ENCODE peak calls at places on chromosomes 12 and 14, in eight cellular contexts. D, P, G, C, F, I, W and J are unnamed samples.
A peak's percentile ranks its signal among the peaks of the same experiment; 100 is the strongest.

GRCh38 chr12:11482955-11483354 is 87.6 kb upstream of the PRB2 start:
- DNase-seq in D (no peak), P (no peak), G (no peak), C (no peak), F (no peak), I (no peak), W (no peak), J (no peak)

GRCh38 chr12:25694072-25694471 is 141.0 kb upstream of the LMNTD1 start:
- DNase-seq in D (no peak), P (peak; percentile 37), G (no peak), C (no peak), F (no peak), I (peak; percentile 68), W (peak; percentile 6), J (no peak)

GRCh38 chr12:125185740-125186470 is 120.7 kb downstream of the AACS start:
- DNase-seq in D (peak; percentile 78), P (peak; percentile 74), G (peak; percentile 92), C (peak; percentile 77), F (peak; percentile 53), I (no peak), W (peak; percentile 53), J (no peak)

GRCh38 chr12:131222271-131223139 is 268.8 kb downstream of the ADGRD1 start:
- DNase-seq in D (no peak), P (no peak), G (no peak), C (no peak), F (no peak), I (peak; percentile 9), W (no peak), J (no peak)

GRCh38 chr12:49086116-49086515 is 8.5 kb downstream of the DHH start:
- DNase-seq in D (no peak), P (no peak), G (no peak), C (no peak), F (no peak), I (no peak), W (no peak), J (no peak)

GRCh38 chr12:114400395-114400794 is 5.5 kb downstream of the TBX5 start:
- DNase-seq in D (no peak), P (no peak), G (no peak), C (no peak), F (no peak), I (no peak), W (no peak), J (no peak)

GRCh38 chr12:62930546-62931425 is 4.2 kb downstream of the PPM1H start:
- DNase-seq in D (no peak), P (no peak), G (no peak), C (no peak), F (no peak), I (no peak), W (no peak), J (no peak)

GRCh38 chr14:38078393-38078792 is 129.3 kb upstream of the SSTR1 start:
- DNase-seq in D (peak; percentile 30), P (no peak), G (no peak), C (peak; percentile 12), F (no peak), I (no peak), W (no peak), J (no peak)

GRCh38 chr12:67816269-67816668 is 167.7 kb downstream of the DYRK2 start:
- DNase-seq in D (no peak), P (no peak), G (no peak), C (no peak), F (no peak), I (no peak), W (no peak), J (no peak)

GRCh38 chr14:89504084-89504483 is 87.1 kb upstream of the FOXN3 start:
- DNase-seq in D (no peak), P (no peak), G (no peak), C (no peak), F (no peak), I (no peak), W (no peak), J (no peak)

DNA sequence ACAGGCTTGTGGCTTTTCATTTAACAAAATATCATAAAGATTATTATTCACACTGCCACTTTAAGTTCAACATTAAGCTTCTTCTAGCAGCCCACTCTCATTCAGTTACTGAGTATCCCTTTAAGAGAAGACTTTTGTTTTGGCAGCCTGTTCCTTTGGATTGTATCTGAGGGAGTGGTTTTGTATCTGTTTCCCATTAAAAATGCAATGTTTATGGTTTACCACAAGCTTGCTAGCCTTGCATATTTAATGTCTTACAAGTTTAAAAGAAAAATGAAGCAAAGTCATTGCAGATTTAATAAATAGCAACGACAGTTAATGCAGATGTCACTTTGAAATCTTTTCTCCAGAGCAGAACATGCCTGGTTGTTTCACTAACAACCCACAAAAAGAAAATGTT is 2.0 kb downstream of the DCN start:
- DNase-seq in D (no peak), P (no peak), G (no peak), C (no peak), F (no peak), I (no peak), W (no peak), J (no peak)
- TF ChIP-seq EP300 in D (no peak), P (no peak), G (no peak), C (no peak), F (no peak), I (no peak), W (no peak), J (no peak)

GRCh38 chr12:74170645-74171477 is 366.8 kb upstream of the ATXN7L3B start:
- DNase-seq in D (no peak), P (no peak), G (peak; percentile 29), C (no peak), F (no peak), I (no peak), W (no peak), J (no peak)
- TF ChIP-seq EP300 in D (no peak), P (no peak), G (no peak), C (no peak), F (no peak), I (no peak), W (no peak), J (no peak)

DNA sequence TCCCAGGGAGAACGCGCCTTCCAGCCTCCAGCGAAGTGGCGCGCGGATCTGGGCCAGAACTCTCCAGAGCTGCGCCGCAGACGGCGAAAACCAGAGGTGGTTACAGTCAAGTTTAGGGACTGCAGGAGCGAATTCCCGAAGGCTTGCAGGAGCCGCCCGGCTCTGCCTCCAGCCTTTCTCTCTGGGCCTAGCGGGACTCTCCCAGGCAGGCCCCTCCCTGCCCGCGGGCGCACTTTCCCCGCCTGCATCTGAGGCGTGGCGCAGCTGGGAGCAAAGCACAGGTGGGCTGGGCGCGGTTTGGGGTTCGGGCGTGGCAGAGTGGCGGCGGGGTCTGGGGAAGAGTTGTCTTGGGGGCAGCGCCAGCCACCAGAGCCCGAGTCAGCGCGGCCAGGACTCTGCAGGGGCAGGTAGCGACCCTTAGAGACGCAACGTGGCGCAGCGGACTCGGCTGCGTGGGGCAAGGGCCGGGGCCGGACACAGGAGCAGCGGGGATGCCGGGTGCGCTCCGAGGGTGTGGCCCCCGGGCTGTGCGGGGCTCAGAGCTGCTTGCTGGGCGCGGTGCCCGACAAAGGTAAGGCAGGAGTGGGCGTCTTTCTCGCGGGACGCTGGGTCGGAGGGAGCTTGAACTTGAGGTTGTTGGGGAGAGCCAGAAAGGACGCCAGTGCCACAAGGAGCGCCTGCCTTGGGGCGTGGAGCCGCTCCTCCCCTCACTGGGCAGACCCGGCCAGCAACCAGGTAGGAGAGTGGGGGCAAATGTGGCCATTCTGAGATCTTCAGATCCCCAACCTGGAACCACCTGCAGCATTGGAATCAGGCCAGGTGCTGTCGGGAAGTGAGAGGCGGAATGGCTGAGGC is 1126.0 kb downstream of the AACS start:
- DNase-seq in D (no peak), P (no peak), G (no peak), C (no peak), F (no peak), I (no peak), W (no peak), J (no peak)
- TF ChIP-seq EP300 in D (no peak), P (no peak), G (no peak), C (no peak), F (no peak), I (no peak), W (no peak), J (no peak)

GRCh38 chr12:2876431-2877046 is 435 bp downstream of the FOXM1 start:
- DNase-seq in D (no peak), P (peak; percentile 65), G (peak; percentile 40), C (no peak), F (no peak), I (no peak), W (no peak), J (no peak)
- TF ChIP-seq EP300 in D (no peak), P (no peak), G (no peak), C (no peak), F (no peak), I (no peak), W (no peak), J (no peak)

DNA sequence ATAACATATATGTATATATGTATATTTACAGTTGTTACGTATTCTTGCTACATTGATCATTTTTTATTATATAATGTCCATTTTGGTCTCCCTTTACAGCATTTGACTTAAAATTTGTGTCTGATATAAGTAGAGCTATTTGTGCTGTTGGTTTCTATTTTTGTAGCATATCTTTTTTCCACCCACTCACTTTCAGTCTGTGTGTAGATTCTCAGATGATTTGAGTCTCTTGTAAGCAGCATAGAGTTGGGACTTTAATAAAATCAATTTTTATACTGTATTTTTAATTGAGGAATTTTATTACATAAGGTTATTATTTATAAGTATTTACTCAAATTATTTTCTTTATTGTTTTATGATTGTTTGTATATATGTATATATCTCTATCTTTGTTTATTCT is 1293.7 kb downstream of the TMEM121 start:
- DNase-seq in D (no peak), P (no peak), G (no peak), C (no peak), F (no peak), I (no peak), W (no peak), J (no peak)
- TF ChIP-seq EP300 in D (no peak), P (no peak), G (no peak), C (no peak), F (no peak), I (no peak), W (no peak), J (no peak)

GRCh38 chr12:7152818-7153217 is 22.6 kb downstream of the CLSTN3 start:
- DNase-seq in D (no peak), P (no peak), G (no peak), C (no peak), F (no peak), I (no peak), W (no peak), J (no peak)

GRCh38 chr12:7150356-7150755 is 20.2 kb downstream of the CLSTN3 start:
- DNase-seq in D (no peak), P (no peak), G (no peak), C (no peak), F (peak; percentile 8), I (no peak), W (no peak), J (no peak)

GRCh38 chr12:7150841-7151240 is 20.7 kb downstream of the CLSTN3 start:
- DNase-seq in D (no peak), P (no peak), G (no peak), C (no peak), F (peak; percentile 9), I (no peak), W (no peak), J (no peak)

GRCh38 chr12:7154042-7154441 is 23.9 kb downstream of the CLSTN3 start:
- DNase-seq in D (no peak), P (no peak), G (no peak), C (no peak), F (no peak), I (no peak), W (no peak), J (no peak)

GRCh38 chr12:7151532-7151931 is 21.4 kb downstream of the CLSTN3 start:
- DNase-seq in D (no peak), P (no peak), G (no peak), C (no peak), F (no peak), I (peak; percentile 50), W (no peak), J (no peak)
- TF ChIP-seq EP300 in D (no peak), P (no peak), G (no peak), C (no peak), F (no peak), I (no peak), W (no peak), J (no peak)

GRCh38 chr14:20419404-20419803 is 6.1 kb upstream of the TEP1 start:
- DNase-seq in D (no peak), P (no peak), G (no peak), C (no peak), F (no peak), I (no peak), W (no peak), J (no peak)
- TF ChIP-seq EP300 in D (no peak), P (no peak), G (no peak), C (no peak), F (no peak), I (no peak), W (no peak), J (no peak)